ENCODE peak calls at places on chromosomes 12 and 14, in nine cellular contexts. H is testis, V is uterus, E is A549, Z is ovary, I is GM12865, Q is left lung, T is tibial artery, R is H9. X is an unnamed sample.

GRCh38 chr12:34223640-34224039 is 201.3 kb downstream of the ALG10 start:
- DNase-seq in H (no peak), V (no peak), E (no peak), Z (no peak), I (no peak), Q (no peak), T (no peak), R (no peak), X (no peak)

GRCh38 chr12:46372852-46373302 is 304 bp upstream of the SLC38A2 start:
- DNase-seq in H (no peak), V (no peak), E (no peak), Z (no peak), I (no peak), Q (no peak), T (no peak), R (no peak), X (peak)

GRCh38 chr12:102955926-102956737 is 1.3 kb upstream of the ASCL1 start:
- DNase-seq in H (peak), V (no peak), E (no peak), Z (no peak), I (no peak), Q (no peak), T (no peak), R (peak), X (peak)

GRCh38 chr14:100237735-100238418 is 1.1 kb upstream of the YY1 start:
- DNase-seq in H (peak), V (no peak), E (peak), Z (no peak), I (peak), Q (peak), T (peak), R (peak), X (peak)

GRCh38 chr12:29681370-29681769 is 102.4 kb downstream of the TMTC1 start:
- DNase-seq in H (no peak), V (no peak), E (no peak), Z (no peak), I (no peak), Q (no peak), T (no peak), R (no peak), X (no peak)

GRCh38 chr14:92952497-92953298 is 29.7 kb downstream of the CHGA start:
- DNase-seq in H (no peak), V (no peak), E (no peak), Z (no peak), I (no peak), Q (no peak), T (peak), R (no peak), X (no peak)

GRCh38 chr12:3632256-3633240 is 120.4 kb downstream of the CRACR2A start:
- DNase-seq in H (no peak), V (no peak), E (no peak), Z (no peak), I (no peak), Q (no peak), T (no peak), R (no peak), X (no peak)

GRCh38 chr14:55762595-55763232 is 182.7 kb downstream of the KTN1 start:
- DNase-seq in H (no peak), V (no peak), E (no peak), Z (no peak), I (peak), Q (no peak), T (no peak), R (no peak), X (no peak)

GRCh38 chr14:103008768-103009342 is 48.5 kb downstream of the CDC42BPB start:
- DNase-seq in H (no peak), V (no peak), E (no peak), Z (no peak), I (no peak), Q (no peak), T (no peak), R (no peak), X (no peak)

GRCh38 chr12:58889557-58889956 is 30.7 kb downstream of the LRIG3 start:
- DNase-seq in H (no peak), V (no peak), E (no peak), Z (no peak), I (no peak), Q (no peak), T (no peak), R (no peak), X (no peak)

GRCh38 chr14:64232095-64232830 is 61.9 kb downstream of the ESR2 start:
- DNase-seq in H (no peak), V (no peak), E (no peak), Z (no peak), I (peak), Q (no peak), T (no peak), R (no peak), X (no peak)

GRCh38 chr14:56172571-56172971 is 54.4 kb downstream of the PELI2 start:
- DNase-seq in H (no peak), V (no peak), E (no peak), Z (no peak), I (no peak), Q (no peak), T (no peak), R (no peak), X (no peak)

GRCh38 chr12:111467862-111468245 is 62.1 kb downstream of the SH2B3 start:
- DNase-seq in H (no peak), V (no peak), E (no peak), Z (no peak), I (no peak), Q (no peak), T (no peak), R (no peak), X (no peak)

GRCh38 chr12:11227373-11227772 is 40.6 kb upstream of the TAS2R42 start:
- DNase-seq in H (no peak), V (no peak), E (no peak), Z (no peak), I (no peak), Q (no peak), T (no peak), R (no peak), X (no peak)

GRCh38 chr12:124152733-124153132 is 142.2 kb upstream of the RFLNA start:
- DNase-seq in H (no peak), V (no peak), E (no peak), Z (no peak), I (no peak), Q (no peak), T (no peak), R (no peak), X (no peak)

GRCh38 chr14:98069712-98070133 is 1202.3 kb downstream of the BCL11B start:
- DNase-seq in H (no peak), V (no peak), E (no peak), Z (no peak), I (no peak), Q (peak), T (no peak), R (peak), X (no peak)

GRCh38 chr14:80565001-80565400 is 353.7 kb upstream of the DIO2 start:
- DNase-seq in H (no peak), V (no peak), E (no peak), Z (no peak), I (no peak), Q (no peak), T (no peak), R (no peak), X (no peak)

GRCh38 chr12:6224550-6224949 is 24.4 kb downstream of the CD9 start:
- DNase-seq in H (no peak), V (no peak), E (no peak), Z (no peak), I (no peak), Q (no peak), T (peak), R (no peak), X (no peak)

GRCh38 chr14:68621400-68622365 is 171.2 kb downstream of the ZFP36L1 start:
- DNase-seq in H (no peak), V (no peak), E (no peak), Z (no peak), I (no peak), Q (no peak), T (peak), R (no peak), X (no peak)

GRCh38 chr12:55009171-55009570 is 10.6 kb upstream of the NEUROD4 start:
- DNase-seq in H (no peak), V (no peak), E (no peak), Z (no peak), I (no peak), Q (no peak), T (no peak), R (no peak), X (no peak)

DNA sequence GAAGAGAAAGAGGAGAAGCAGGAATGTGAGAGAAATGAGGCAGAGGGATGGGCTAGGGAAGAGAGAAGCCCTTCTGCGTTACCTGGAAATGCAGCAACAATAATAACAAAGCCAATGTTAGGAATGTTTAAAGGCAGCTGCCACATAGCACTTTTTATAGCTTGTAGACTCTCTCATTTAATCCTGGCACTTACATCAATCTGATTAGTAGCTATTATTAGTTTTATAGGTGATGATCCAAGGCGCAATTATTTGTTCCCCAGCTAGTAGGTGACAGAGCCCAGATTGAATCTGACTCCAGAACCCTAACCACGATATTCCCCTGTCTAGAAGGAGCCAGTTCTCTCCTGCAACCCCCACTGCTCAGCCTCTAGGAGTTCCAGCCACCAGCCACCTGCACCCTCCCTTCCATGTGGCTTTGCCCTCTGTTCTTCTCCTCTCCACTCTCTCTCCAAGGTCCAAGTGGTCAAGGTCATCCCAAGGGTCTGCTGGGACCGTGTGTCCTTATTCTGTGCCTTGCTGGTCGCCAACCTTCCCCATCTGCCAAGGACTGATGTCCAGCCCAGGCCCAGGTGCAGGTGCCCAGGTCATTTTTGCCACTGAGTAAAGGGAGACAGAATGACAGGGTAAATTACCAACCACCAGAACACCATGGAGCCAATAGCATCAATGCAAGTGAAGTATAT is 29.4 kb upstream of the CIPC start:
- DNase-seq in H (no peak), V (no peak), E (no peak), Z (no peak), I (no peak), Q (no peak), T (no peak), R (no peak), X (no peak)
- TF ChIP-seq CTCF in H (no peak), V (no peak), E (no peak), Z (no peak), I (no peak), Q (no peak), T (no peak), R (no peak), X (no peak)

DNA sequence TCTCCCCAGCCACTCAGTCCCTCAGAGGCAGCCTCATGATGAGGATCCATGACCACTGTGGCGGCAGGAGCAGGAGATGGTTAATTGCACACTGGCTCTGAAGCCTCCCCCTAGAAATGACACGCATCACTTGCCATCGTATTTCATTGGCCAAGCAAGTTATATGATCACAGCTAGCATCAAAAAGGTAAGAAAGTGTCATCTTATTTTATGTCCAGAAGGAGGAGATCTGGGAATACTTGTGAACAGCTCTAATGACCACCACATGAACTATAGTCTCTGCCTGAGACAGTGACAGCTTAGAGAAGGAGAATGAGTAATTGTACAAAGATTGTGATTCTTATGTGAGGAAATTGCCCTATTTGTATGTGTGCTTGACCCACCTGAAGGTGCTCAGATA is 363.4 kb downstream of the NUAK1 start:
- DNase-seq in H (no peak), V (no peak), E (no peak), Z (no peak), I (no peak), Q (no peak), T (no peak), R (no peak), X (no peak)
- TF ChIP-seq CTCF in H (peak), V (no peak), E (no peak), Z (no peak), I (no peak), Q (no peak), T (peak), R (no peak), X (no peak)

DNA sequence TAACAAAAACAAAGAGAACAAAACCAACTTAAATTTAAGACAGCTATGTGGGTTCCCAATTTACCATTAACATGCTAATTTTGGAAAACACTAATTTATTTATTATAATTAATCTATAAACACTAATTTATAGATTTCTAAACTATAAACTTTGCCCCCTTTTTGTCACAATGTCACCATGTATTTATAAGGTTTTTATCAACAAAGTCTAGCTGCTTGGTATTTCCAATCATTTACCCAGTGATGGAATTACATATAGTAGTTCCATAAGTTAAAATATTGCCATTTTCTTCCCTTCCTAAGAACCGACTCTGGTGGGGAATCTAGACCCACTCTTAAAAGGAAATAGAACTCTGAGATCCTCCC is 140.7 kb downstream of the PPM1H start:
- DNase-seq in H (no peak), V (no peak), E (no peak), Z (no peak), I (no peak), Q (no peak), T (no peak), R (no peak), X (no peak)
- TF ChIP-seq CTCF in H (no peak), V (no peak), E (no peak), Z (no peak), I (no peak), Q (no peak), T (no peak), R (peak), X (peak)

DNA sequence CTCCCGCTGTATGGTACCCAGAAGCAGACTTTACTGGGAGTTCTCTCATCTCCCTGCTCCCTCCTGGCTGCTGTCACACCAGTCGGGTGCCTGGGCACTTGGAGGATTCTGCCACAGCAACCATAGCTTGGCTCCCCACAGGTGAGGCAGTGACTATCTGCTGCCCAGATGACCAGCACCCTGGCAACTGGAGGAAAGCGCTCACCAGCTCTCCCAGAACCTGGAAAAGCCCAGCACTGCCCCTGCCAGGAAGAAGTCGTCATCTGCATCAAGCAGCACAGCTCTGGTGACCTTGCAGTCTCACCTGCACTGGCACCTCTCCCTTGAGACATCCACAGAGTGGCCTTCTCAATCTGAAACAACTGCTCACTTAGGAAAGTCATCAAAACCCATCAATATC is 31.9 kb upstream of the TC2N start:
- DNase-seq in H (no peak), V (no peak), E (no peak), Z (no peak), I (peak), Q (no peak), T (no peak), R (no peak), X (no peak)
- TF ChIP-seq CTCF in H (no peak), V (no peak), E (no peak), Z (no peak), I (peak), Q (no peak), T (no peak), R (peak), X (no peak)